ENCODE peak calls at places on chromosomes 1 and 21, in eight cellular contexts. I, T, H, Z, F, W, A and R are unnamed samples.

GRCh38 chr1:235067396-235068154 is 61.1 kb downstream of the TOMM20 start:
- DNase-seq in I (peak), T (no peak), H (no peak), Z (no peak), F (peak), W (peak), A (no peak), R (no peak)

GRCh38 chr1:75724472-75725022 is at the start of gene ACADM:
- DNase-seq in I (peak), T (peak), H (peak), Z (peak), F (peak), W (peak), A (peak), R (peak)

GRCh38 chr1:239951518-239952130 is 140.1 kb upstream of the FMN2 start:
- DNase-seq in I (no peak), T (peak), H (peak), Z (peak), F (peak), W (peak), A (peak), R (no peak)

GRCh38 chr1:153375511-153375910 is at the start of gene S100A12:
- DNase-seq in I (no peak), T (no peak), H (no peak), Z (no peak), F (peak), W (no peak), A (no peak), R (no peak)

GRCh38 chr1:55064861-55065263 is 25.5 kb downstream of the PCSK9 start:
- DNase-seq in I (peak), T (no peak), H (no peak), Z (no peak), F (peak), W (peak), A (no peak), R (no peak)

GRCh38 chr1:218565333-218565732 is 220.2 kb downstream of the TGFB2 start:
- DNase-seq in I (no peak), T (no peak), H (no peak), Z (no peak), F (no peak), W (no peak), A (no peak), R (no peak)

GRCh38 chr1:192807968-192808587 is 761 bp upstream of the RGS2 start:
- DNase-seq in I (no peak), T (peak), H (peak), Z (no peak), F (peak), W (no peak), A (no peak), R (no peak)

GRCh38 chr1:25703671-25704637 is 87.4 kb downstream of the MAN1C1 start:
- DNase-seq in I (peak), T (no peak), H (peak), Z (no peak), F (no peak), W (peak), A (no peak), R (no peak)

GRCh38 chr1:7490576-7490975 is 280.5 kb upstream of the VAMP3 start:
- DNase-seq in I (no peak), T (no peak), H (no peak), Z (no peak), F (no peak), W (no peak), A (no peak), R (no peak)

GRCh38 chr1:47243910-47244309 is 11.9 kb upstream of the TAL1 start:
- DNase-seq in I (no peak), T (no peak), H (no peak), Z (no peak), F (no peak), W (no peak), A (no peak), R (no peak)

GRCh38 chr1:167454929-167455785 is 63.2 kb downstream of the CD247 start:
- DNase-seq in I (peak), T (peak), H (peak), Z (peak), F (peak), W (peak), A (peak), R (no peak)

GRCh38 chr21:42401820-42402251 is 1.9 kb upstream of the UBASH3A start:
- DNase-seq in I (no peak), T (no peak), H (no peak), Z (no peak), F (no peak), W (no peak), A (no peak), R (no peak)

GRCh38 chr1:212515329-212515760 is 82.6 kb downstream of the NENF start:
- DNase-seq in I (no peak), T (no peak), H (no peak), Z (no peak), F (no peak), W (no peak), A (peak), R (no peak)

GRCh38 chr1:5885471-5886139 is 106.6 kb downstream of the NPHP4 start:
- DNase-seq in I (no peak), T (no peak), H (no peak), Z (no peak), F (no peak), W (no peak), A (no peak), R (no peak)

GRCh38 chr21:33238565-33239255 is 9.0 kb downstream of the IFNAR2 start:
- DNase-seq in I (no peak), T (no peak), H (no peak), Z (peak), F (no peak), W (no peak), A (no peak), R (peak)